ENCODE peak calls at places on chromosomes 13 and 19, in nine cellular contexts. H is GM10248, Y is GM13977, C is right atrium auricular region, S is SK-N-SH, Z is cardiac muscle cell, I is fibroblast of lung, U is nephron progenitor cell, B is activated B cell treated with CpG ODN at 0.5 μM for 24 hours. L is an unnamed sample.

GRCh38 chr13:99486996-99487395 is 14.3 kb upstream of the TM9SF2 start:
- DNase-seq in H (no peak), Y (no peak), C (no peak), S (no peak), Z (no peak), I (no peak), U (no peak), B (no peak), L (no peak)

GRCh38 chr19:18128044-18128443 is 24.9 kb upstream of the PIK3R2 start:
- DNase-seq in H (no peak), Y (no peak), C (no peak), S (no peak), Z (no peak), I (no peak), U (no peak), B (no peak), L (peak)

GRCh38 chr13:107864543-107865460 is 350.5 kb downstream of the LIG4 start:
- DNase-seq in H (no peak), Y (peak), C (no peak), S (peak), Z (peak), I (peak), U (peak), B (no peak), L (no peak)

GRCh38 chr13:101514695-101515275 is 62.3 kb downstream of the ITGBL1 start:
- DNase-seq in H (peak), Y (peak), C (no peak), S (peak), Z (peak), I (peak), U (peak), B (no peak), L (peak)

GRCh38 chr13:77113496-77113895 is 86.5 kb upstream of the FBXL3 start:
- DNase-seq in H (no peak), Y (no peak), C (no peak), S (no peak), Z (no peak), I (no peak), U (no peak), B (no peak), L (no peak)

GRCh38 chr13:51552027-51552426 is 32.2 kb upstream of the WDFY2 start:
- DNase-seq in H (no peak), Y (no peak), C (no peak), S (no peak), Z (no peak), I (no peak), U (no peak), B (no peak), L (no peak)

GRCh38 chr13:63942372-63942771 is 2526.7 kb upstream of the PCDH20 start:
- DNase-seq in H (no peak), Y (no peak), C (no peak), S (no peak), Z (no peak), I (peak), U (no peak), B (no peak), L (no peak)

GRCh38 chr19:43584484-43584883 is 8.9 kb downstream of the PINLYP start:
- DNase-seq in H (no peak), Y (no peak), C (no peak), S (no peak), Z (no peak), I (no peak), U (no peak), B (no peak), L (no peak)

GRCh38 chr19:13095934-13096890 is 6.4 kb downstream of the LYL1 start:
- DNase-seq in H (no peak), Y (no peak), C (no peak), S (peak), Z (peak), I (no peak), U (peak), B (peak), L (no peak)

GRCh38 chr13:44620057-44620456 is 43.9 kb upstream of the TSC22D1 start:
- DNase-seq in H (no peak), Y (no peak), C (no peak), S (no peak), Z (peak), I (peak), U (no peak), B (no peak), L (peak)

GRCh38 chr19:52398091-52398461 is 427 bp downstream of the ZNF528 start:
- DNase-seq in H (peak), Y (no peak), C (no peak), S (peak), Z (peak), I (no peak), U (no peak), B (no peak), L (no peak)

GRCh38 chr19:47228937-47229673 is 1.9 kb downstream of the BBC3 start:
- DNase-seq in H (no peak), Y (peak), C (no peak), S (no peak), Z (no peak), I (peak), U (no peak), B (no peak), L (peak)

GRCh38 chr19:55379161-55379560 is 2.5 kb downstream of the TMEM190 start:
- DNase-seq in H (no peak), Y (no peak), C (no peak), S (peak), Z (no peak), I (no peak), U (no peak), B (no peak), L (no peak)

GRCh38 chr13:99124695-99125334 is 75.8 kb upstream of the UBAC2 start:
- DNase-seq in H (peak), Y (peak), C (no peak), S (no peak), Z (no peak), I (peak), U (no peak), B (no peak), L (peak)

GRCh38 chr13:44397766-44398223 is 24.2 kb downstream of the SERP2 start:
- DNase-seq in H (no peak), Y (no peak), C (no peak), S (no peak), Z (no peak), I (no peak), U (no peak), B (no peak), L (no peak)

GRCh38 chr13:85503797-85504196 is 295.4 kb downstream of the SLITRK6 start:
- DNase-seq in H (no peak), Y (no peak), C (no peak), S (no peak), Z (no peak), I (no peak), U (no peak), B (no peak), L (peak)

GRCh38 chr13:51000576-51001260 is 91.1 kb downstream of the RNASEH2B start:
- DNase-seq in H (no peak), Y (no peak), C (peak), S (no peak), Z (no peak), I (peak), U (peak), B (no peak), L (peak)

GRCh38 chr13:100075700-100076587 is 12.9 kb upstream of the PCCA start:
- DNase-seq in H (no peak), Y (no peak), C (no peak), S (no peak), Z (no peak), I (no peak), U (no peak), B (no peak), L (peak)

DNA sequence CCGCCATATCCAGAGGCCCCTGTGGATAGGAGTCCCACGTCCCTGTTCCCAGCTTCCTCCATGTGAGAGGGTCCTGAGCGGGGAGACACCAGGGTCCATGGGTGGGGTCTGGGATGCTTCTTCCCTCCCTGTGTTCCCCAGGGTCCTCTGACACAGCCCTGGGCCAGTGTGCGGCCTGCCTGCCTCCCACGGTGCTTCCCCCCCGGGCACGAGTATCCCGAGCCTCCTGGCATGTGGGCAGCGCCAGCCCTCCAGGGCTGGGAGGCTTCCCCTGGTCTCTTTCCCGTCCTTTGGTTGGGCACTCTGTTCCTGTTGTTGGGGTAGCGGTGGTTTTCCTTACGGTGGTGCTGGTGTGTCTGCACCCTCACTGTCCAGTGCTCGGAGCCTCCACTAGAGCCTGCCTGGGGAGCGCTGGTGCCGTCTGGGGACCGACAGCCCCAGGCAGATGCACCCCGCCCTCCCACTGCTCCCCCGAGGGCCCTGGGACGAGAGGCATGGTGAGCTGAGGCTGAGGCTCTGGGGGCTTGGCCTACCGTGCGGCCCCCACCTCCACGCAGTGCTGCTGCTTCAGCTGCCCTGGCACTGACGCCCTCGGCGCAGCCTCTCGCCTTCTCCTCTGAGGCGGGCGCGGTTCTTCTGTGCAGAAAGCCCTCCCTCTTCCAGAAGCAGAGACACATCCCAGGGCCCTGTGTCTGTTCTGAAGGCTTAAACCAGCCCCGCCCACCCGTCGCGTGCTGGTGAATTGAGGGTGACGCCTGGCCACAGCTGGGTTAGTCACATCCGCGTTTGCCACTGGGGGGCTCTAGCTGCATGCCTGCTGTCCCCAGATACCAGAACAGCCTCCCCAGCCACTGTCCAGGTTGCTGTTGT is 27.9 kb downstream of the PLEKHJ1 start:
- DNase-seq in H (peak), Y (peak), C (peak), S (no peak), Z (peak), I (peak), U (peak), B (no peak), L (peak)
- TF ChIP-seq CTCF in H (peak), Y (peak), C (no peak), S (no peak), Z (peak), I (peak), U (no peak), B (no peak), L (peak)

DNA sequence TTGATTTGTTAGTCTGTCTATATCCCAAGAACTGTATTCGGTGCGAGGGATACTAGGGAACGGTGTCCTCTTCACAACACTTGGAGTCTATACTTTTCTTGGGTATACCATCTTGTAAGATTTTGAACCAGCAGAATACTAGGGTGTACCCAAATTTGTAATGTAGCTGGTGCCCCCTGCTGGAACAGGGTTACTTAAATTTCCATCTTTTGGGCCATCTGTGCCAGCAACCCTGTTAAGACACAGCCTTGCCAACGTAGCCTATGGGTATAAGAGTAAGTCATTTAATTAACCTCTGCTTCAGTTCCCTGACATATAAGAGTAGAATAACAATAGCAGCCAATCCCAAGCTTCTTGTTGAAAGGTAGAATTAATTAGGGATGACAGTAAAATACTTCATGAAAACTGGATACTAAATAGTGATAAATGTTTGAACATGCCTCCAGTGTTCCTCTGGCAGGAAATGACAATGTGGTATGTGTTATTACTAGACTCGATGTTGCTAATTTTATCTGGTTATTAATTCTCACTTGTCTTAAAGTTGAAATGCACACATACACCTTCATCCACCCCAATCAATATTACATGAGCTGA is 607.6 kb downstream of the FGF9 start:
- DNase-seq in H (peak), Y (peak), C (no peak), S (peak), Z (peak), I (peak), U (peak), B (no peak), L (no peak)
- TF ChIP-seq CTCF in H (peak), Y (peak), C (peak), S (peak), Z (peak), I (peak), U (peak), B (no peak), L (peak)

GRCh38 chr19:19477705-19478383 is 37.5 kb downstream of the TSSK6 start:
- DNase-seq in H (no peak), Y (no peak), C (no peak), S (no peak), Z (no peak), I (no peak), U (no peak), B (no peak), L (no peak)
- TF ChIP-seq CTCF in H (no peak), Y (no peak), C (no peak), S (no peak), Z (no peak), I (no peak), U (no peak), B (no peak), L (no peak)

DNA sequence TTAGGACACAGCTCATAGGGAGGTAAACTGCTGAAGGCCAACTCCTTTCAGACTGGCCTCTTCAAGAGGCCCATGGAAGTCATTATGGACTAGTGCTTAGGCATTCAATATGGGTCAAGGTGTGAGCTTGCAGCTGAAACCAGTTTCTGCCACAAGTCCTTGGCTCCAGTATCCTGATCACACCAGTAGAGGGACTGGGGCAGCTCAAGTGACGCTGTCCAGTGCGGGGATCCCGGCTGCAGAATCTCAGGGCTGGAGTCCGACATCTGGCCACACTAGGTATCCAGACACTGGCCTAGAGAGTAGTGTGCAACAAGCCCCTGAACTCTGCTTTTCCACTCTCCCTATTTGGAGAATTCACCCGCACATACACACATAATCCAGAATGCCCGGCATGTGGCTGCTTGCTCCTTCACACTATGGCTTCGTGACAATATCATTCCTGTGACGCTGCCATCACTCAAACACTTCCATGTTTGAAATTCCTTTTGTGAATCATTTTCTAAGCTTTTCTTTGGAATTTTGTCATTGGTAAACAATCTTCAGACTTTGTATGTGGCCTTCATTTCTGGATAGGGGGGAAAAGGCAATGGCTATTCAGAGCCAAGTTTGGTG is 425.1 kb downstream of the EFNB2 start:
- DNase-seq in H (no peak), Y (no peak), C (no peak), S (no peak), Z (peak), I (no peak), U (no peak), B (no peak), L (no peak)
- TF ChIP-seq CTCF in H (no peak), Y (no peak), C (no peak), S (no peak), Z (no peak), I (no peak), U (no peak), B (no peak), L (peak)

GRCh38 chr19:50706387-50706786 is 13.2 kb downstream of the SHANK1 start:
- DNase-seq in H (no peak), Y (no peak), C (no peak), S (no peak), Z (no peak), I (no peak), U (no peak), B (no peak), L (no peak)

GRCh38 chr19:50705422-50706019 is 14.1 kb downstream of the SHANK1 start:
- DNase-seq in H (peak), Y (peak), C (no peak), S (peak), Z (peak), I (peak), U (peak), B (no peak), L (peak)

GRCh38 chr19:50702870-50703829 is 16.5 kb downstream of the SHANK1 start:
- DNase-seq in H (no peak), Y (no peak), C (no peak), S (no peak), Z (no peak), I (no peak), U (no peak), B (no peak), L (no peak)

GRCh38 chr19:50702158-50702869 is 17.3 kb downstream of the SHANK1 start:
- DNase-seq in H (no peak), Y (no peak), C (no peak), S (no peak), Z (no peak), I (no peak), U (no peak), B (no peak), L (no peak)

DNA sequence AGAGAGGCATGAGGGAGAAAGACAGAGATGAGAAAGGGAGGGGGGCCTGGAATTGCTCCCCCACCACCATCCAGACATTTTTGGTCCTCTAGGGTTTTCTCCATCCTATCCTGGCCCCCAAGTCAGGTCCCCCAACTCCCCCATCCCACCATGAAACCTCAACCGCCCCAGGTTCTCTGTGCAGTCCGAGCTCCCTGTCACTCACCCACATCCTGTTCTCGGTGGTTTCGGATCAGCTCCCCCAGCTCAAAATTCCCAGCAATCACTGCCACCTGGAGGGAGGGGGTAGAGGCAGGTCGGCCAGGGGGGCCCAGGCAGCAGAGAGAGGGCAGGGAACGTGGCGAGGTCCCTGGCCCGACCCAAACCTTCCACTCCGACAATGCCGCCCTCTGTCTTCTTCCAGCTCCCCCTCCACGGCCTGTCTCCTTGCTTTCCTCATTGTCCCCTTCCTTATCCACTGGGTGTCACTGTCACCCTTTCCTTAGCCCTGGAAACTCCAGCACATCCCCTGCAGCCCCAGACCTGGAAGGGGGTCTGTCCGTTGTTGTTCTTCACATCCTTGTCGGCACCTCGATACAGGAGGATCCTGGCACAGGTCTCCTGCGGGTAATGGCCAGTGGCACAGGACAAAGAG is 15.6 kb downstream of the SHANK1 start:
- DNase-seq in H (no peak), Y (no peak), C (no peak), S (no peak), Z (peak), I (no peak), U (no peak), B (no peak), L (no peak)
- TF ChIP-seq CTCF in H (no peak), Y (no peak), C (no peak), S (no peak), Z (no peak), I (no peak), U (peak), B (no peak), L (peak)

GRCh38 chr13:91185294-91185863 is 162.1 kb upstream of the MIR17HG start:
- DNase-seq in H (no peak), Y (no peak), C (no peak), S (peak), Z (peak), I (peak), U (no peak), B (no peak), L (no peak)
- TF ChIP-seq CTCF in H (no peak), Y (peak), C (no peak), S (peak), Z (peak), I (no peak), U (peak), B (no peak), L (no peak)

GRCh38 chr13:32029684-32030083 is 1.9 kb upstream of the FRY start:
- DNase-seq in H (no peak), Y (no peak), C (no peak), S (no peak), Z (no peak), I (no peak), U (no peak), B (no peak), L (no peak)

GRCh38 chr13:32033744-32034143 is 2.2 kb downstream of the FRY start:
- DNase-seq in H (no peak), Y (no peak), C (no peak), S (no peak), Z (no peak), I (no peak), U (no peak), B (no peak), L (no peak)

GRCh38 chr13:32031815-32032345 is 306 bp downstream of the FRY start:
- DNase-seq in H (no peak), Y (no peak), C (no peak), S (peak), Z (no peak), I (peak), U (no peak), B (no peak), L (no peak)

GRCh38 chr13:32032780-32033179 is 1.2 kb downstream of the FRY start:
- DNase-seq in H (no peak), Y (no peak), C (no peak), S (no peak), Z (no peak), I (no peak), U (no peak), B (no peak), L (no peak)

GRCh38 chr13:32031025-32031814 is at the start of gene FRY:
- DNase-seq in H (peak), Y (peak), C (peak), S (peak), Z (peak), I (peak), U (peak), B (peak), L (peak)
- TF ChIP-seq CTCF in H (no peak), Y (no peak), C (peak), S (no peak), Z (peak), I (peak), U (no peak), B (no peak), L (peak)

GRCh38 chr13:39655569-39656324 is at the start of gene COG6:
- DNase-seq in H (peak), Y (peak), C (peak), S (peak), Z (peak), I (peak), U (peak), B (peak), L (peak)
- TF ChIP-seq CTCF in H (no peak), Y (no peak), C (no peak), S (peak), Z (peak), I (no peak), U (no peak), B (no peak), L (peak)